ENCODE peak calls at places on chromosomes 2 and 18, in four cellular contexts. C is lung, J is kidney, V is brain microvascular endothelial cell. H is an unnamed sample.

GRCh38 chr2:209661286-209661685 is 110.3 kb upstream of the UNC80 start:
- DNase-seq in V (no peak), C (no peak), J (no peak), H (no peak)

GRCh38 chr2:66866331-66867037 is 431.6 kb downstream of the MEIS1 start:
- DNase-seq in V (no peak), C (no peak), J (no peak), H (no peak)

GRCh38 chr2:68371581-68371980 is 6.5 kb downstream of the PLEK start:
- DNase-seq in V (no peak), J (no peak), C (no peak), H (no peak)

GRCh38 chr18:24136967-24137373 is 1.9 kb upstream of the CABYR start:
- DNase-seq in V (no peak), J (no peak), C (no peak), H (no peak)

GRCh38 chr2:101120124-101120996 is 30.8 kb downstream of the TBC1D8 start:
- DNase-seq in J (peak), V (peak), C (peak), H (no peak)

GRCh38 chr2:120661551-120661950 is 74.1 kb upstream of the GLI2 start:
- DNase-seq in J (peak), C (no peak), V (no peak), H (peak)

GRCh38 chr2:152134488-152135280 is 35.8 kb upstream of the CACNB4 start:
- DNase-seq in V (peak), J (no peak), C (no peak), H (no peak)

GRCh38 chr2:162072181-162072702 is 1.8 kb downstream of the DPP4 start:
- DNase-seq in C (no peak), J (no peak), V (peak), H (no peak)

GRCh38 chr2:39954346-39954745 is 175.3 kb upstream of the THUMPD2 start:
- DNase-seq in V (no peak), C (no peak), J (no peak), H (no peak)

GRCh38 chr18:4869101-4869500 is 328.0 kb downstream of the AKAIN1 start:
- DNase-seq in C (no peak), J (no peak), V (no peak), H (no peak)

GRCh38 chr2:171475979-171476378 is 42.0 kb downstream of the DCAF17 start:
- DNase-seq in J (no peak), C (no peak), V (no peak), H (no peak)

GRCh38 chr2:190031971-190032623 is 30.4 kb downstream of the MSTN start:
- DNase-seq in V (no peak), C (no peak), J (no peak), H (no peak)

GRCh38 chr2:46979611-46980010 is 64.0 kb upstream of the MCFD2 start:
- DNase-seq in J (no peak), C (no peak), V (no peak), H (no peak)

GRCh38 chr2:41854227-41854626 is 193.6 kb upstream of the PKDCC start:
- DNase-seq in V (no peak), J (no peak), C (no peak), H (no peak)

GRCh38 chr2:42934568-42935258 is 142.3 kb upstream of the HAAO start:
- DNase-seq in C (no peak), V (no peak), J (peak), H (no peak)

GRCh38 chr2:231601356-231602229 is 8.9 kb downstream of the TEX44 start:
- DNase-seq in C (peak), J (peak), V (peak), H (peak)

GRCh38 chr2:147485210-147485851 is 359.5 kb upstream of the ACVR2A start:
- DNase-seq in V (no peak), C (no peak), J (no peak), H (no peak)

GRCh38 chr2:176392744-176393414 is 123.6 kb downstream of the MTX2 start:
- DNase-seq in J (no peak), V (no peak), C (no peak), H (no peak)

GRCh38 chr2:237790353-237790752 is 8.2 kb upstream of the RBM44 start:
- DNase-seq in C (no peak), J (no peak), V (peak), H (no peak)

GRCh38 chr2:118554616-118555015 is 292.8 kb downstream of the EN1 start:
- DNase-seq in J (no peak), V (no peak), C (no peak), H (no peak)

GRCh38 chr2:2057125-2057721 is 273.9 kb downstream of the MYT1L start:
- DNase-seq in C (peak), V (peak), J (peak), H (no peak)

GRCh38 chr18:58668211-58668610 is 3.1 kb upstream of the MALT1 start:
- DNase-seq in J (no peak), V (no peak), C (no peak), H (no peak)

GRCh38 chr2:199303814-199304213 is 153.9 kb downstream of the SATB2 start:
- DNase-seq in V (peak), J (no peak), C (no peak), H (no peak)

GRCh38 chr2:32825291-32825712 is 121.5 kb upstream of the LTBP1 start:
- DNase-seq in V (peak), C (no peak), J (no peak), H (no peak)

GRCh38 chr2:156901373-156902031 is 356.0 kb upstream of the GALNT5 start:
- DNase-seq in J (no peak), C (no peak), V (peak), H (no peak)

GRCh38 chr2:199798881-199799580 is 52.0 kb downstream of the FTCDNL1 start:
- DNase-seq in V (no peak), C (no peak), J (no peak), H (no peak)

DNA sequence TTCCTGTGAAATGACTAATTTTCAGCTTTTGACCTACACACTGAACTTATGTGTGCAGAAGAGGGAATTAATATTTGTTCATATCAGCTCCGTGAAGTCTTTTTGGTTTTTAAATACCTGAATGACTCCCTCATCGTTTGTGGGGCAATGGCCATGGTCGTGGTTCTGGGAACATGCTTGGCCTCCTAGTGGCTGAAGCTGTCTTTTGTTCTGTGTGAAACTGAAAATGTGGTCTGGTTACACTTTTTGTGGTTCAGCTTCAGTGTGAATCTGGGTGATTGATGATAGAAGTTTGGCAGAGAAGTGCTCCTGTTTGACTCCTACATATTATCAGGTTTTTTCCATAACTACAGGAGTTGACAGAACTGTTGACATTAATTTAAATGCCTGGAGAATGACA is 408.2 kb downstream of the THSD7B start:
- DNase-seq in V (peak), C (no peak), J (no peak), H (no peak)
- TF ChIP-seq CTCF in V (peak), C (no peak), J (no peak), H (peak)

GRCh38 chr2:54520687-54521086 is 64.6 kb downstream of the SPTBN1 start:
- DNase-seq in V (peak), C (no peak), J (no peak), H (no peak)

GRCh38 chr2:54525321-54525720 is 69.2 kb downstream of the SPTBN1 start:
- DNase-seq in J (no peak), C (no peak), V (no peak), H (no peak)

GRCh38 chr2:54522624-54523281 is 66.6 kb downstream of the SPTBN1 start:
- DNase-seq in V (peak), C (peak), J (peak), H (no peak)

GRCh38 chr2:54524236-54524991 is 68.3 kb downstream of the SPTBN1 start:
- DNase-seq in V (peak), J (no peak), C (peak), H (no peak)

DNA sequence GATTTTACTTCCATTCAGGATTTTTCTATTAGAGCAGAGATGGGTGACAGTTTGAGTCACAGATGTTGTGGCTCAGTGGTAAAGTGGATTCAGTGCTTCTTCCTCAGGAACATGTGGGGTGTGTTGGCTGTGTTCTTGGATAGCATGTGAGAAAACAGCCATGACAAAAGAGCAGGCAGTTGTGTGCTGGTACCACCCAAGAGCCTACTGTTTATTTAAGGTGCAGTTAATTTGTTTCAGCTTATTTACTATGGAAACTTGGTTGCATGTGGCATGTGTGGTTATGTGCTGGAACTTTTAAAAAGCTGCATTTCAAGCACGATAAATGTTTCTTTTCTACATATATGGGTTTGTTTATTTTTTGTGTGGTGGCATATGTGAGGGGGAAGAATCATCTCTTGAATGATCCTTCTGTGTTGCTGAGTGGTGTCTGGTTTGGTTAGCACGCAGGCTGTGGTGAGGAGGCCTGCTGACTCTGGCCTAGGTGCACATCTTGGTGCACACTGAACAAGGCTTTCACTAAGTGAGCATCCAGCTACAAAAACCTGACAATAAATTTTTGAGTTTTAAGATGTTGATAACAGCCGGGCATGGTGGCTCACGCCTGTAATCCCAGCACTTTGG is 67.3 kb downstream of the SPTBN1 start:
- DNase-seq in J (no peak), C (no peak), V (no peak), H (no peak)
- TF ChIP-seq CTCF in J (no peak), C (no peak), V (no peak), H (no peak)

DNA sequence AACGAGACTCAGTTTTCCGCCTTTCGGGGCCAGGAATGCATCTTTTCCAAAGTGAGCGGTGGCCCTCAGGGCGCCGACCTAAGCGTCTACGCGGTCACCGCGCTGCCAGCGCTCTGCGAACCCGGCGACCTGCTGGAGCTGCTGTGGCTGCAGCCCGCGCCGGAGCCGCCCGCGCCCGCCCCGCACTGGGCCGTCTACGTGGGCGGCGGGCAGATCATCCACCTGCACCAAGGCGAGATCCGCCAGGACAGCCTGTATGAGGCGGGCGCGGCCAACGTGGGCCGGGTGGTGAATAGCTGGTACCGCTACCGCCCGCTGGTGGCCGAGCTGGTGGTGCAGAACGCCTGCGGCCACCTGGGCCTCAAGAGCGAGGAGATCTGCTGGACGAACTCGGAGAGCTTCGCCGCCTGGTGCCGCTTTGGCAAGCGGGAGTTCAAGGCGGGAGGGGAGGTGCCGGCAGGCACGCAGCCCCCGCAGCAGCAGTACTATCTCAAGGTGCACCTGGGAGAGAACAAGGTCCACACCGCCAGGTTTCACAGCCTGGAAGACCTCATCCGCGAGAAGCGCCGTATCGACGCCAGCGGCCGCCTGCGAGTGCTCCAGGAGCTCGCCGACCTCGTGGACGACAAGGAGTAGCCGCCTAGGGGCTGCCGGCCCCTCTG is 1.8 kb downstream of the LRATD1 start:
- DNase-seq in V (peak), J (peak), C (peak), H (peak)
- TF ChIP-seq CTCF in V (peak), J (peak), C (peak), H (peak)

GRCh38 chr2:179850188-179850587 is 11.2 kb downstream of the ZNF385B start:
- DNase-seq in C (no peak), V (peak), J (no peak), H (no peak)
- TF ChIP-seq CTCF in C (no peak), V (peak), J (no peak), H (no peak)

DNA sequence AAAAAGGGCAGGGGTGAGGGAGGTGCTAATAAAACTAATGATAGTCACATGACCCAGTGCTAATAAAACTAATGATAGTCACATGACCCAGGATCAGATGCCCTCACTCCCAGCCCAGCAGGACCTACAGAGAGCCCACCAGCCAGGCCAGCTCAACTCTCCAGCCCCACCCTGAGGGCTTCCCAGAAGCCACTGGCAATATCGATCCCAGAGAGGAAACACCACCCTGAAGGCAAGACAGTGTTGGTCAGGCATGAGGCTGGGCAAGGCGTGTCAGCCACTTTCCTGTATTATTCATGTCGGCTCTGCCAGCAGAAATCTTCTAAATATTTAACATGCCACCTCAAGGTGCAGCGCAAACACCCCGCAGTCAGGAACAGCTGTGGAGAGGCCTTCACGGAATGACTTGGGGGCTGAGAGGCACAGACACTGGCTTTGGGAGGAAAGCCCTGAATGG is 1.5 kb downstream of the REEP1 start:
- DNase-seq in J (no peak), V (no peak), C (no peak), H (peak)
- TF ChIP-seq CTCF in J (no peak), V (no peak), C (no peak), H (no peak)

DNA sequence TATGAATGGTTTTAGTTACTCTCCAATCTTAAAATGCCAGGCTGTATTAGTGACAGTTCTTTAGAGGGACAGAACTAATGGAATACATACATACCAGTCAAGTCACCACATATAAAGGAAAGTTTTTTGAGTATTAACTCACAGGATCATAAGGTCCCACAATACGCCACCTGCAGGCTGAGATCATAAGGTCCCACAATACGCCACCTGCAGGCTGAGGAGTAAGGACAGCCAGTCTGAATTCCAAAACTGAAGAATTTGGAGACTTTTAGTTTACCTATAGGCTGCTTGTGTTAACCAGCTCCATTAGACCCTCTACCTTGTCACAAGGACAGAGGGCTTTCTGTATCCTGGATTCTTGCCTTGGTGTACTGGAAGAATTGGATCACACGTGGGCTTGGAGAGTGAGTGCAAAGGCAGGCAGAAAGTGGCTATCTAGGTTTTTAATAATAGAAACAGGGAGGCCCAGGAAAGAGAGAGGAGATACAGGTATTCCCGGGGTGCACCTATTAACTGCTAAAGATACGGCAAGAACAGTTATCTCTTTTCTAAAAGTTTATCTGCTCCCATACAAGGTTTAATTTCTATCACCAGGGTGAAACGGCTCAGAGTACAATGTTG is 234.9 kb upstream of the CYRIA start:
- DNase-seq in V (no peak), C (no peak), J (no peak), H (no peak)
- TF ChIP-seq CTCF in V (peak), C (peak), J (peak), H (peak)